ENCODE peak calls at places on chromosome 3, in six cellular contexts. G is uterus; O is Karpas-422; S is cardiac muscle cell; J is MM.1S; R is CD8-positive, alpha-beta memory T cell. T is an unnamed sample. For H3K4me1 and H3K9me3, the result is how much of the 10 kb centered on the place peaks cover.

GRCh38 chr3:150376001-150376848 is 31.9 kb upstream of the TSC22D2 start:
- DNase-seq in G (peak), O (no peak), S (peak), J (no peak), R (no peak), T (no peak)

GRCh38 chr3:112228786-112229185 is 65.2 kb downstream of the SLC9C1 start:
- DNase-seq in G (no peak), O (no peak), S (no peak), J (no peak), R (no peak), T (no peak)

GRCh38 chr3:191366675-191367074 is 36.3 kb upstream of the UTS2B start:
- DNase-seq in G (no peak), O (no peak), S (peak), J (no peak), R (no peak), T (no peak)

GRCh38 chr3:12222765-12223485 is 64.2 kb upstream of the TIMP4 start:
- DNase-seq in G (no peak), O (no peak), S (peak), J (no peak), R (no peak), T (no peak)

GRCh38 chr3:4814302-4814903 is 164.8 kb upstream of the BHLHE40 start:
- DNase-seq in G (peak), O (no peak), S (peak), J (no peak), R (no peak), T (no peak)

GRCh38 chr3:3799173-3800075 is at the start of gene LRRN1:
- DNase-seq in G (no peak), O (no peak), S (no peak), J (peak), R (peak), T (no peak)

GRCh38 chr3:128498901-128499530 is 6.0 kb upstream of the GATA2 start:
- DNase-seq in G (peak), O (no peak), S (no peak), J (no peak), R (no peak), T (no peak)

GRCh38 chr3:138726966-138727365 is 107.8 kb downstream of the PIK3CB start:
- DNase-seq in G (no peak), O (no peak), S (peak), J (no peak), R (no peak), T (no peak)

GRCh38 chr3:33426630-33427341 is 13.4 kb downstream of the UBP1 start:
- DNase-seq in G (no peak), O (no peak), S (no peak), J (no peak), R (no peak), T (no peak)

GRCh38 chr3:197463279-197463678 is 92.5 kb downstream of the BDH1 start:
- DNase-seq in G (no peak), O (no peak), S (peak), J (no peak), R (no peak), T (no peak)

GRCh38 chr3:129599607-129600006 is 6.9 kb downstream of the PLXND1 start:
- DNase-seq in G (peak), O (no peak), S (peak), J (no peak), R (no peak), T (no peak)

GRCh38 chr3:95311272-95311671 is 1248.4 kb downstream of the NSUN3 start:
- DNase-seq in G (no peak), O (no peak), S (no peak), J (peak), R (no peak), T (no peak)

GRCh38 chr3:109268181-109268580 is 48.1 kb downstream of the DPPA2 start:
- DNase-seq in G (no peak), O (no peak), S (peak), J (no peak), R (no peak), T (no peak)

GRCh38 chr3:30611613-30612421 is 5.4 kb downstream of the TGFBR2 start:
- DNase-seq in G (no peak), O (no peak), S (peak), J (no peak), R (peak), T (peak)

GRCh38 chr3:146747928-146748327 is 142.8 kb upstream of the PLSCR5 start:
- DNase-seq in G (no peak), O (no peak), S (peak), J (no peak), R (no peak), T (no peak)

GRCh38 chr3:151282921-151283320 is 4.6 kb upstream of the P2RY14 start:
- DNase-seq in G (no peak), O (peak), S (peak), J (peak), R (peak), T (peak)

GRCh38 chr3:22748453-22748852 is 454.7 kb upstream of the UBE2E2 start:
- DNase-seq in G (no peak), O (no peak), S (no peak), J (no peak), R (no peak), T (no peak)

GRCh38 chr3:65953881-65954733 is 84.6 kb downstream of the MAGI1 start:
- DNase-seq in G (no peak), O (no peak), S (peak), J (no peak), R (no peak), T (no peak)
- H3K4me1 ChIP-seq in G (under half), O (under half), S (under half), J (under half), R (under half), T (under half)

DNA sequence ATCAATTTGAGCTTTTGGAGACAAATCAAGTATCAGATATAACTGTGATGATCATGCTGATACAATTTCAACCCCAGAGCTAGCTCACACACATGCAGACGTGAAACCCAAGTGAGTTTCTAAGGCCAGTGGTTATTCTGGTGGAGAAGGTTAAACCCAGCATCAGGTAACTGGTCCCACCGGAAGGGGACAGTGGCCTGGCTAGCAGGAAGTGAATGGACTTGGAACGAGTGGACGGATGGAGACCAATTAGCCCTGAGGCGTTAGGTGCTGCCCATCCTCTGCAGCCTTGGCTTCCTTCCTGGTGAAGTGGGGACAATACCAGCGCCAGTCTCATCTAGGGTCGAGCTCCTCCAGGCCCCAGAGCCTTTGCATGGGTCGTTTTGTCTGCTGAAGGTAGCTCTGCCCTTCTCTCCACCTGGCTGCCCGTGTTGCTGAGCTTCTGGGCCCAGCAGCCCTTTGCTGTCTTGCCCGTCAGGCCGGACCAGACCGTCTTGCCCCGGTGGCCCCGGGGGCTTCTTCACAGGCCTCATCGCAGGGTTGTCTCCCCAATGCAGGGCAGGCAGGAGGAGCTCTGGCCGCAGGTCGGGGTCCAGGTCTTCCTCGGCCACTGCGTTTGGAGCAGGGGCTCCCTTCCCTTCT is 915 bp upstream of the KCTD6 start:
- DNase-seq in G (peak), O (no peak), S (no peak), J (no peak), R (no peak), T (no peak)
- H3K27ac ChIP-seq in G (peak), O (no peak), S (no peak), J (no peak), R (peak), T (peak)

DNA sequence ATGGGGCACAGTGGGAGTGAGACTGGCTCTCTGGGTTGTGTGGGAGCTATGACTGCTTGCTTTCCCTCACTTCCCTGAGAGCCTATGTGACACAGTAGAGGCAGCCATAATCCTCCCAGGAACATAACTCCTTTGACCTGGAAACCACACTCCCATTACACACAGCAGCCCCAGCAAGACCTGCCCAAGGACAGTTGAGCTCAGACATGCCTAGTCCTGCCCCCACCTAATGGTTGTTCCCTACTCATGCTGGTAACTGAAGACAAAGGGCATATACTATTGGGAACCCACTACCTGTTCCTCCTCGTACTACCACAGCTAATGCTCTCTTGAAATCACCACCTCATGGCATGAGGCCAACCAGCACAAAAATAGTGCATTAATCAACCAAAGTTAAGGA is 550.4 kb upstream of the ARPP21 start:
- DNase-seq in G (no peak), O (no peak), S (no peak), J (no peak), R (no peak), T (no peak)
- H3K9me3 ChIP-seq in G (under half), O (under half), S (under half), J (under half), R (under half), T (under half)

GRCh38 chr3:69746119-69746518 is 6.9 kb downstream of the MITF start:
- DNase-seq in G (no peak), O (no peak), S (peak), J (no peak), R (no peak), T (no peak)
- H3K4me1 ChIP-seq in G (under half), O (under half), S (under half), J (under half), R (under half), T (under half)

GRCh38 chr3:196080997-196081833 is 675 bp downstream of the TFRC start:
- DNase-seq in G (peak), O (peak), S (peak), J (peak), R (peak), T (peak)
- H3K27ac ChIP-seq in G (peak), O (peak), S (peak), J (peak), R (peak), T (peak)

T was measured in CD4-positive, alpha-beta memory T cell.